ENCODE peak calls at places on chromosomes 3 and 15, in four cellular contexts. O, A, R and N are unnamed samples. For H3K27me3 and H3K4me1, the result is how much of the 10 kb centered on the place peaks cover.

GRCh38 chr15:66588537-66588936 is 22.7 kb upstream of the LCTL start:
- DNase-seq in A (no peak), O (no peak), R (no peak), N (no peak)

GRCh38 chr3:16905704-16906103 is 20.9 kb downstream of the PLCL2 start:
- DNase-seq in O (no peak), A (no peak), R (no peak), N (no peak)

GRCh38 chr15:94943863-94944262 is 712.5 kb downstream of the MCTP2 start:
- DNase-seq in A (no peak), R (no peak), O (no peak), N (no peak)

GRCh38 chr3:45182915-45183881 is 37.0 kb upstream of the CDCP1 start:
- DNase-seq in R (no peak), O (peak), A (peak), N (peak)

GRCh38 chr3:35638640-35639250 is 580 bp upstream of the ARPP21 start:
- DNase-seq in R (no peak), A (no peak), O (no peak), N (no peak)

GRCh38 chr3:117524890-117525289 is 815.3 kb downstream of the TUSC7 start:
- DNase-seq in O (no peak), R (no peak), A (peak), N (no peak)

GRCh38 chr3:183984749-183985729 is 32.6 kb downstream of the ABCC5 start:
- DNase-seq in O (no peak), A (no peak), R (no peak), N (no peak)

GRCh38 chr3:57696861-57697321 is 4.0 kb upstream of the DENND6A start:
- DNase-seq in R (no peak), O (no peak), A (peak), N (no peak)

GRCh38 chr15:75732809-75733451 is 20.3 kb upstream of the CSPG4 start:
- DNase-seq in O (peak), R (peak), A (peak), N (peak)

GRCh38 chr3:175477651-175478224 is 618.6 kb downstream of the NAALADL2 start:
- DNase-seq in R (no peak), O (no peak), A (no peak), N (no peak)

GRCh38 chr3:112117826-112118571 is 15.0 kb downstream of the GCSAM start:
- DNase-seq in R (no peak), A (no peak), O (peak), N (peak)

GRCh38 chr3:36484386-36484785 is 104.1 kb downstream of the STAC start:
- DNase-seq in O (no peak), R (no peak), A (peak), N (no peak)

GRCh38 chr3:150635526-150635925 is 32.4 kb downstream of the SELENOT start:
- DNase-seq in O (no peak), R (no peak), A (no peak), N (no peak)

GRCh38 chr3:190458040-190458439 is 8.3 kb upstream of the TMEM207 start:
- DNase-seq in O (no peak), A (no peak), R (no peak), N (no peak)

GRCh38 chr15:28103831-28104230 is 4.7 kb upstream of the OCA2 start:
- DNase-seq in A (no peak), R (no peak), O (no peak), N (no peak)

GRCh38 chr3:126212629-126213375 is 32.4 kb upstream of the ALDH1L1 start:
- DNase-seq in O (peak), R (no peak), A (peak), N (peak)

GRCh38 chr15:27681038-27681437 is 418.1 kb downstream of the OCA2 start:
- DNase-seq in R (no peak), A (no peak), O (no peak), N (peak)

GRCh38 chr3:144045766-144046165 is 74.1 kb downstream of the DIPK2A start:
- DNase-seq in O (no peak), A (no peak), R (no peak), N (no peak)

GRCh38 chr3:45677045-45677436 is 12.2 kb upstream of the SACM1L start:
- DNase-seq in A (no peak), O (peak), R (no peak), N (no peak)

GRCh38 chr3:49668861-49669260 is 5.3 kb upstream of the APEH start:
- DNase-seq in O (no peak), R (no peak), A (peak), N (no peak)

GRCh38 chr15:67133026-67133425 is 67.6 kb downstream of the SMAD3 start:
- DNase-seq in R (no peak), A (no peak), O (no peak), N (no peak)

GRCh38 chr3:131303848-131304247 is 77.7 kb upstream of the NUDT16 start:
- DNase-seq in R (no peak), A (peak), O (no peak), N (no peak)

GRCh38 chr3:131299836-131300235 is 81.7 kb upstream of the NUDT16 start:
- DNase-seq in R (no peak), O (no peak), A (peak), N (no peak)

GRCh38 chr3:131306242-131306641 is 75.3 kb upstream of the NUDT16 start:
- DNase-seq in O (no peak), A (no peak), R (no peak), N (no peak)

DNA sequence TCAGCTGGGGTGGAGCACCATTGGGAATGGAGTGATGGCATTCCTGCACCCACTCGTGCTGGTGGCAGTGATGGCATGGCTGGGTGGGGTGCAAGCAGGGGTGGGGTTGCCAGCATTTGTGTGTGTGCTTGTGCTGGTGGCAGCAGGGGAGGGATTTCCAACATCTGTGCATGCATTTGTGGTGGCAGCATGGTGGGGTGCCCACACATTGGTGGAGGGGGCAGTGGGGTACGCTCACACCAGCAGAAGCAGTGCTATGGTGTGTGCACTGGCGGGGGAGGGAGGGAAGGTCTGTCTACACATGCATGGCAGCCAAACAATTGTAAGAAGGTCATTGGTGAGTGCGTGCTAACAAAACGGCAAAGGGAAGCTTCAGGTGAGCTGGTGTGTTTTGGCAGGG is 76.7 kb upstream of the NUDT16 start:
- DNase-seq in O (no peak), A (no peak), R (no peak), N (no peak)
- H3K27me3 ChIP-seq in O (under half), A (under half), R (under half), N (under half)

GRCh38 chr3:98761656-98762229 is 1.4 kb upstream of the ST3GAL6 start:
- DNase-seq in O (no peak), R (no peak), A (no peak), N (no peak)

GRCh38 chr3:98764692-98765002 is 1.5 kb downstream of the ST3GAL6 start:
- DNase-seq in A (no peak), O (no peak), R (no peak), N (no peak)

GRCh38 chr3:98765721-98766120 is 2.6 kb downstream of the ST3GAL6 start:
- DNase-seq in A (no peak), R (no peak), O (no peak), N (no peak)

GRCh38 chr3:98763076-98763475 is at the start of gene ST3GAL6:
- DNase-seq in O (peak), A (no peak), R (no peak), N (peak)

GRCh38 chr3:98763814-98764691 is 913 bp downstream of the ST3GAL6 start:
- DNase-seq in O (no peak), A (no peak), R (no peak), N (no peak)
- H3K4me1 ChIP-seq in O (under half), A (under half), R (under half), N (under half)

GRCh38 chr3:11057655-11058054 is 65.1 kb downstream of the SLC6A1 start:
- DNase-seq in O (no peak), R (no peak), A (no peak), N (no peak)

GRCh38 chr3:11053926-11054503 is 61.5 kb downstream of the SLC6A1 start:
- DNase-seq in R (no peak), A (no peak), O (no peak), N (no peak)

GRCh38 chr3:11054739-11055438 is 62.3 kb downstream of the SLC6A1 start:
- DNase-seq in A (no peak), O (no peak), R (no peak), N (no peak)

GRCh38 chr3:11056531-11057050 is 64.0 kb downstream of the SLC6A1 start:
- DNase-seq in R (no peak), O (no peak), A (no peak), N (no peak)

GRCh38 chr3:11055496-11055895 is 62.9 kb downstream of the SLC6A1 start:
- DNase-seq in A (no peak), R (no peak), O (no peak), N (no peak)
- H3K27me3 ChIP-seq in A (under half), R (under half), O (under half), N (under half)

GRCh38 chr15:58742022-58742421 is 7.5 kb downstream of the ADAM10 start:
- DNase-seq in R (no peak), O (no peak), A (no peak), N (no peak)
- H3K4me1 ChIP-seq in R (under half), O (half or more), A (under half), N (under half)

DNA sequence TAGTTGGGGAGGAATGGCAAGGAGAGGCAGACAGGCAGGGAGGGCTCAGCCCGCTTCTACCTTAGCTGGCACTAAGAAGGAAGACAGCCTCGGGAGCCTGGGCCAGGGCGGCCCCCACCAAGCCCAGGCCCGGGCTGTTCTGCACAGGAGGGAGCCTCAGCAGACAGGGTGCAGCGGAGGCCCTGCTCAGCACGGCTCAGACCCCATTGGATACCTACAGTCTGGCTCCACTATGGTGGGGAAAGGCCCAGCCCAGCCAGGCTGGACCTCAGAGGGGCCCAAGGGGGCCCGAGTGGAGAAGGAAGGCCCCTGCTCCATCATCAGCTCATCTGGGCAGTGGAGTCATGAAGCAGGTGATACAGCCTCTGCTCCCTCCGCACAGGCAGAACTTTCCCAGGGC is 84.9 kb upstream of the LINGO1 start:
- DNase-seq in O (no peak), A (no peak), R (no peak), N (no peak)
- H3K27me3 ChIP-seq in O (under half), A (under half), R (under half), N (under half)

DNA sequence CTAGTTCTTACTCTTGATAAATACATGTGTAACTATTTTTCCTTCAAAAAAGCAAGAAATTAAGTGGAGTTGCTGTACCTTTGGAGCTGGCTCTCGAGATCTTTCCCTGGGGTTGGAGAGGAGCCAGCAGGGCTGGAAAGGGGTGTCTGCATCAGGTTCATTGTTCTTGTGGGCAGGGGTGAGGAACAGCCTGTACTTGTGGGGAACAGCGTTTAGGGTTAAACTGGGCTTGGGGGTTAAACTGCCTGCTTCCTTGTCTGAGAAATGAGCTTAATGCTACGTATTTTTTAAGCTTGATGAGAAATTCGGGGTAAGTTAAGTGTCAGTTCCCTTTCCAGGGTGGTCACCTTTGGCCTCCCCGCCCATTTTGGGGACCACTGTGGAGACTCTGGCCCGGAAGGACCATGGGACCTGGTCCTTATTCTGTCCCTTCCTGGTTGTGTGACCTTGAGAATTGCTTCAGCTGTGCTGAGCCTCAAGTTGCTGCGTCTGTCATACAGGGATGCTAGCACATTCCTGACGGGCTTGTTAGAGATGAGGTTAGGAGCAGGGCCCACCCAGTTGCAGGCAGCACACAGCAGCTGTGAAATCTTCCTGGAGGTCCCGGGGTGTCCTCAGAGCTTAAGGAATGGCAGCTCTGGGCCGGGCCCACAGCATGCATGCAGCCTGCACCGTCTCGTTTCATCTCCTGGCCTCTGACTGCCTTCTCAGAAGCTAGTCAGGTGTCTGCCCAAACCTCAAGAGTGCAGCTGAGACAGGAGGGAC is 11.6 kb downstream of the H1-8 start:
- DNase-seq in A (no peak), O (no peak), R (peak), N (peak)
- H3K4me1 ChIP-seq in A (under half), O (under half), R (half or more), N (under half)

GRCh38 chr3:124780356-124780755 is 50.1 kb downstream of the UMPS start:
- DNase-seq in A (peak), R (peak), O (peak), N (peak)

GRCh38 chr3:124783696-124784095 is 53.4 kb downstream of the UMPS start:
- DNase-seq in O (no peak), A (peak), R (peak), N (no peak)

GRCh38 chr3:124779751-124780191 is 49.5 kb downstream of the UMPS start:
- DNase-seq in A (no peak), O (no peak), R (no peak), N (no peak)

GRCh38 chr3:124780767-124781485 is 50.7 kb downstream of the UMPS start:
- DNase-seq in O (peak), R (peak), A (peak), N (peak)

DNA sequence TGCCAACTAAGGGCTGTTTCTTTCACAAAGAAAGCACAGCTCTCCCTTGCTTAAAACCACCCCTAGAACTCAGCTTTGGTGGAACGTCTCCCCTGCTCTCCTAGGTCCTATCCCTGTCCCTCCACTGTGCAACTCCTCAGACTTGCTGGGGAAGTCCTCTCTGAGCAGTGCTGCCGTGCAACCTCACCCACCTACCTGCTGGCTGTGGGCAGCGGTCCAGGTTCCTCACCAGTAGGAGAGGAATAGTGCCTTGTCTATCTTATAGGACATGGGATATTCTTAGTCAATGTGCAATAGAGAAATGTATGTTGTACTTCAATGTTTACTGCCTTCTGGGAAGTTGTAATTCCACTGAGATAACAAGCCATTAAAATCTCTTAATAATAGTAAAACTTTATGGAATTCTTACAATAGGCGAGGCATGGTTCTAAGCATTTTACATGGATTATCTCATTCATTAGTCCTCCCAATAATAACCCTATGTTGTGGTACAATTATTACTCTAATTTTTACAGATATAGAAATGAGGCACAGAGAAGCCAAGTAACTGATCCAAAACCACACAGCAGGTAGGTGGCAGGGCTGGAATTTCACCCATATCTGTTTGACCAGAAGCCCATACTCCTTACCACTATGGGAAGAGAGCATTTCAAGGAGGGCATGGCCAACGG is 51.6 kb downstream of the UMPS start:
- DNase-seq in R (no peak), A (no peak), O (peak), N (no peak)
- H3K27me3 ChIP-seq in R (under half), A (under half), O (under half), N (under half)

GRCh38 chr3:82382831-82383230 is 621.4 kb upstream of the GBE1 start:
- DNase-seq in O (no peak), R (peak), A (no peak), N (no peak)
- H3K4me1 ChIP-seq in O (under half), R (under half), A (under half), N (under half)

DNA sequence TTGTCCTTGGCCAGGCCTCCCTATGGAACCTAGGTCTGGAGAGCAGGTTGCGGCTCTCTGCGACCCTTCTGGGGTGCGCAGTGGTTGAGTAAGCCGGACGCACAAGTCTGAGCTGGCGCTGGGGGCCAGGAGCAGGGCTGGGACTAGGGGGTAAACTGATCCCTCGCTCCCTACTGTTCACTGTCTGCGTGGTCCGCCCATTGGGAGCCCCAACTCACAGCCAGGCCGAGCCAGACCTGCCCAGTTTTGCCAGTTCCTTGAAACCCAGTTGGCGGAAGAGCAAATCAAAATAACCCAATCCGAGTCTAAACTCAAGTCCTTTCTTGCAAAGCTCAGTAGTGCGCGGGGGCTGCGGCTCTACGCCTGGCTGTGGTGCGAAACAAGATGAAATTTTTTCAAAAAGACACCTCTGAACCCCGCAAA is 17.5 kb downstream of the RGMA start:
- DNase-seq in O (no peak), A (no peak), R (peak), N (no peak)
- H3K27me3 ChIP-seq in O (half or more), A (half or more), R (under half), N (under half)

DNA sequence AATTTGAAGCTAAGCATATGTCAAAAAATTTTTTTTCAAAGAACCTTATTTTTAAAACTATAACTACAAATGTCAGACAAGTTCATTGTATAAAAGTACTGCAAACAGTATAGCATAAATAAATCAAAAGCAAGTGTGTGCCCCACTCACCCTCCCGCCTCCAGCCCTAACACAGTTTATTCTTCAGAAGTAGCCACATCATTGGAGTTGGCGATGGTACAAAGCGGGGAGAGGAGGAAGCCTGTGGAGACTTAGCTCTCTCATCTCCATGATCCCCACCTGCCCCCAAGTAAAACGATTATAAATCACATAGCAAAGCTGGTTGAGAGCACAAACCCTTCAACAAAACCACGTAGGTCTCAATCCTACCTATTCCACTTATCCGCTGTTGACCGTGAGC is 33.6 kb downstream of the FOXP1 start:
- DNase-seq in R (no peak), O (no peak), A (no peak), N (no peak)
- H3K4me1 ChIP-seq in R (under half), O (under half), A (under half), N (under half)